ENCODE peak calls at places on chromosomes 6 and 20, in four cellular contexts. One of them, this sample, is unnamed.

GRCh38 chr6:7725412-7725811 is 487 bp upstream of the BMP6 start:
- DNase-seq in psoas muscle: peak; percentile 20
- DNase-seq in endothelial cell: no peak
- DNase-seq in WERI-Rb-1: no peak
- DNase-seq in this sample: no peak

GRCh38 chr6:51893356-51893755 is 194.1 kb downstream of the PKHD1 start:
- DNase-seq in psoas muscle: no peak
- DNase-seq in endothelial cell: no peak
- DNase-seq in WERI-Rb-1: no peak
- DNase-seq in this sample: no peak

GRCh38 chr20:51554538-51555165 is 12.1 kb upstream of the NFATC2 start:
- DNase-seq in endothelial cell: no peak
- DNase-seq in WERI-Rb-1: no peak
- DNase-seq in psoas muscle: no peak
- DNase-seq in this sample: no peak

GRCh38 chr6:54053893-54054391 is 57.3 kb upstream of the MLIP start:
- DNase-seq in endothelial cell: no peak
- DNase-seq in WERI-Rb-1: no peak
- DNase-seq in psoas muscle: peak; percentile 38
- DNase-seq in this sample: no peak

GRCh38 chr6:75759207-75759606 is 10.2 kb downstream of the MYO6 start:
- DNase-seq in WERI-Rb-1: no peak
- DNase-seq in psoas muscle: no peak
- DNase-seq in endothelial cell: no peak
- DNase-seq in this sample: no peak

GRCh38 chr20:4045741-4046140 is 30.4 kb upstream of the RNF24 start:
- DNase-seq in psoas muscle: no peak
- DNase-seq in endothelial cell: no peak
- DNase-seq in WERI-Rb-1: no peak
- DNase-seq in this sample: no peak

GRCh38 chr20:1819311-1820136 is 75.7 kb upstream of the SIRPA start:
- DNase-seq in WERI-Rb-1: no peak
- DNase-seq in psoas muscle: no peak
- DNase-seq in endothelial cell: no peak
- DNase-seq in this sample: no peak

GRCh38 chr6:107727096-107727757 is 96.9 kb downstream of the SCML4 start:
- DNase-seq in WERI-Rb-1: no peak
- DNase-seq in psoas muscle: no peak
- DNase-seq in endothelial cell: no peak
- DNase-seq in this sample: no peak

GRCh38 chr6:104940881-104941693 is 15.8 kb upstream of the LIN28B start:
- DNase-seq in WERI-Rb-1: peak; percentile 88
- DNase-seq in psoas muscle: peak; percentile 32
- DNase-seq in endothelial cell: peak; percentile 89
- DNase-seq in this sample: no peak

GRCh38 chr6:102474041-102474807 is 1080.7 kb downstream of the GRIK2 start:
- DNase-seq in endothelial cell: no peak
- DNase-seq in psoas muscle: no peak
- DNase-seq in WERI-Rb-1: no peak
- DNase-seq in this sample: no peak

GRCh38 chr6:17224056-17224455 is 57.1 kb upstream of the RBM24 start:
- DNase-seq in endothelial cell: no peak
- DNase-seq in WERI-Rb-1: no peak
- DNase-seq in psoas muscle: no peak
- DNase-seq in this sample: no peak

GRCh38 chr20:33499347-33499746 is 9.5 kb downstream of the CBFA2T2 start:
- DNase-seq in psoas muscle: no peak
- DNase-seq in WERI-Rb-1: no peak
- DNase-seq in endothelial cell: no peak
- DNase-seq in this sample: no peak

GRCh38 chr20:29878777-29879442 is 1378.6 kb upstream of the DEFB115 start:
- DNase-seq in psoas muscle: no peak
- DNase-seq in WERI-Rb-1: no peak
- DNase-seq in endothelial cell: no peak
- DNase-seq in this sample: no peak

GRCh38 chr20:43040427-43040826 is 149.3 kb downstream of the PTPRT start:
- DNase-seq in endothelial cell: peak; percentile 18
- DNase-seq in psoas muscle: no peak
- DNase-seq in WERI-Rb-1: no peak
- DNase-seq in this sample: no peak

GRCh38 chr6:137218473-137218916 is 690 bp downstream of the IFNGR1 start:
- DNase-seq in endothelial cell: no peak
- DNase-seq in WERI-Rb-1: peak; percentile 10
- DNase-seq in psoas muscle: peak; percentile 37
- DNase-seq in this sample: peak; percentile 23

GRCh38 chr6:30727920-30728605 is 7.9 kb downstream of the TUBB start:
- DNase-seq in WERI-Rb-1: no peak
- DNase-seq in psoas muscle: no peak
- DNase-seq in endothelial cell: no peak
- DNase-seq in this sample: no peak

GRCh38 chr6:107515955-107516354 is 26.0 kb downstream of the SOBP start:
- DNase-seq in endothelial cell: no peak
- DNase-seq in psoas muscle: no peak
- DNase-seq in WERI-Rb-1: no peak
- DNase-seq in this sample: no peak

GRCh38 chr6:110529907-110530306 is 53.5 kb upstream of the SLC22A16 start:
- DNase-seq in WERI-Rb-1: no peak
- DNase-seq in endothelial cell: no peak
- DNase-seq in psoas muscle: no peak
- DNase-seq in this sample: no peak

GRCh38 chr20:57620274-57620990 is at the start of gene ZBP1:
- DNase-seq in endothelial cell: no peak
- DNase-seq in psoas muscle: no peak
- DNase-seq in WERI-Rb-1: no peak
- DNase-seq in this sample: no peak

GRCh38 chr6:137033828-137034227 is 10.9 kb downstream of the IL20RA start:
- DNase-seq in WERI-Rb-1: no peak
- DNase-seq in endothelial cell: no peak
- DNase-seq in psoas muscle: no peak
- DNase-seq in this sample: no peak

GRCh38 chr6:41715779-41716515 is 19.5 kb downstream of the TFEB start:
- DNase-seq in endothelial cell: no peak
- DNase-seq in psoas muscle: no peak
- DNase-seq in WERI-Rb-1: no peak
- DNase-seq in this sample: no peak

GRCh38 chr6:135586844-135587243 is 89.3 kb upstream of the AHI1 start:
- DNase-seq in endothelial cell: no peak
- DNase-seq in psoas muscle: no peak
- DNase-seq in WERI-Rb-1: no peak
- DNase-seq in this sample: no peak

GRCh38 chr20:680638-681037 is 5.0 kb upstream of the SCRT2 start:
- DNase-seq in endothelial cell: no peak
- DNase-seq in psoas muscle: no peak
- DNase-seq in WERI-Rb-1: no peak
- DNase-seq in this sample: no peak

GRCh38 chr6:152273638-152274037 is 363.5 kb downstream of the SYNE1 start:
- DNase-seq in psoas muscle: peak; percentile 32
- DNase-seq in WERI-Rb-1: peak; percentile 85
- DNase-seq in endothelial cell: no peak
- DNase-seq in this sample: peak; percentile 26

GRCh38 chr6:3912366-3913076 is 63.3 kb downstream of the FAM50B start:
- DNase-seq in WERI-Rb-1: no peak
- DNase-seq in psoas muscle: no peak
- DNase-seq in endothelial cell: no peak
- DNase-seq in this sample: no peak

GRCh38 chr20:576156-576555 is 32.6 kb upstream of the CSNK2A1 start:
- DNase-seq in WERI-Rb-1: no peak
- DNase-seq in psoas muscle: no peak
- DNase-seq in endothelial cell: no peak
- DNase-seq in this sample: no peak

GRCh38 chr20:9838378-9839295 is at the start of gene PAK5:
- DNase-seq in psoas muscle: peak; percentile 16
- DNase-seq in endothelial cell: peak; percentile 82
- DNase-seq in WERI-Rb-1: peak; percentile 95
- DNase-seq in this sample: peak; percentile 30

GRCh38 chr6:132025468-132025867 is 74.3 kb upstream of the CCN2 start:
- DNase-seq in psoas muscle: no peak
- DNase-seq in endothelial cell: no peak
- DNase-seq in WERI-Rb-1: no peak
- DNase-seq in this sample: no peak

DNA sequence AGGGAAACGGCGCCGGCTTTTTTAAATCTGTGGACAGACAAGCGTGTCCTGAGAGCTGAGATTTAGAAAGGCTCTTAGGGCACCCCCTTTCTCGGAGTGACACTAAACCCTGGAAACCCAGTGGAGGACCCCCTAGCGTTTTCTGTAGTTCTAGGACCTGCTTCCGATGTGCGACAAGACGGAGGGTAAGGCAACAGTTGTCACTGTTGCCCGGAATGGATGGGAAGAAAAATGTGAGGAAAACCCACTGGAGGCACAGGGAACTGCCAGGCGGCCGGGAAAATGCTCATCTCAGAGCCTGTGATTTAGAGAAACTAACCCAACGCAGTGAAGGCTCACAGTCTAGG is 551 bp upstream of the ATP5F1E start:
- DNase-seq in endothelial cell: peak; percentile 41
- DNase-seq in psoas muscle: no peak
- DNase-seq in WERI-Rb-1: peak; percentile 70
- DNase-seq in this sample: no peak
- TF ChIP-seq CTCF in endothelial cell: no peak
- TF ChIP-seq CTCF in psoas muscle: peak; percentile 11
- TF ChIP-seq CTCF in WERI-Rb-1: peak; percentile 11
- TF ChIP-seq CTCF in this sample: no peak

GRCh38 chr20:59945175-59945574 is 5.0 kb downstream of the FAM217B start:
- DNase-seq in endothelial cell: no peak
- DNase-seq in WERI-Rb-1: no peak
- DNase-seq in psoas muscle: no peak
- DNase-seq in this sample: no peak

GRCh38 chr20:59948212-59948611 is 8.0 kb downstream of the FAM217B start:
- DNase-seq in psoas muscle: no peak
- DNase-seq in WERI-Rb-1: no peak
- DNase-seq in endothelial cell: no peak
- DNase-seq in this sample: no peak

GRCh38 chr20:59945731-59946130 is 5.5 kb downstream of the FAM217B start:
- DNase-seq in psoas muscle: no peak
- DNase-seq in endothelial cell: no peak
- DNase-seq in WERI-Rb-1: no peak
- DNase-seq in this sample: no peak

GRCh38 chr20:59949911-59950310 is 8.3 kb upstream of the CDH26 start:
- DNase-seq in WERI-Rb-1: no peak
- DNase-seq in psoas muscle: no peak
- DNase-seq in endothelial cell: no peak
- DNase-seq in this sample: no peak

DNA sequence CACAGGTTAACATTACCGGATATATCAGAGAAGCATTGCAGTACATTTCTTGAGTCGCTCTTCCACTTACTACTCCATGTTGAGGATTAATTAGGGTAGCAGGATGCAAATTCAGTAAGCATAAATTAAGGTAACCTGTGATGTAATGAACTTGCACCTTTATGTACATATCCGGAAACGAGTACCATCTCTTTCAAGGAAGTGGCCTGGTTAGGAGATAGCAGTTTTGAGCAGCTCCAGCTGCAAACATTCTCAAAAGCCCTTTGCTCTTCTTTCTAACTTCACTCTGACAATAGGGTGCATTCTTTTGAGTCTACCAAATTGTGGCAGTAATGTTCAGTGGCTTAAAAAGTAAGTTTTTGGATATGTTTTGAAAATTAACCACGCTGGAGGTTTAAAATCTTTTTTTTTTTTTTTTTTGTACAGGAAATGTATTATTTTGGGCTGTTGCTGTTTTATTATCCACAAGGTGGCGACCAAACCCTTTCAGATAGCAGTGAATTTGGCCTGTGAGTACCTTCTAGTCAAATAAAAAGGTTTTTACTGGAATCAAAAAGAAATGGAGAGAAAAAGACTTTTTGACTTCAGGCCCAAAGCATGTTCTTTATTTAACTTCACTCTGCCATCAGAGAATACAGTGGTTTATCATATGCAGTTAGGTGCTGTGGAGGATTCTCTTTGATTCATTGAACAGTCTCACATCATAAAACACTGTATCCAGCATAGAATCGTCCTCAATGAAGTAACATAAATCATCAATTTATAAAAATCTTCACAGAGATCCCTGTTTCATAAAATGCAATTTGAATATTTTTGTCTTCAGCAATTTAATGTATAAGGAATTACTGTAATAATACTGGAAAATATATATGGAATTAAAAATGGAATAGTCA is 8.9 kb downstream of the FAM217B start:
- DNase-seq in WERI-Rb-1: no peak
- DNase-seq in psoas muscle: no peak
- DNase-seq in endothelial cell: peak; percentile 19
- DNase-seq in this sample: no peak
- TF ChIP-seq CTCF in WERI-Rb-1: peak; percentile 25
- TF ChIP-seq CTCF in psoas muscle: peak; percentile 63
- TF ChIP-seq CTCF in endothelial cell: peak; percentile 58
- TF ChIP-seq CTCF in this sample: peak; percentile 59

GRCh38 chr6:45947807-45948206 is 67.9 kb downstream of the CLIC5 start:
- DNase-seq in WERI-Rb-1: no peak
- DNase-seq in psoas muscle: no peak
- DNase-seq in endothelial cell: no peak
- DNase-seq in this sample: no peak

GRCh38 chr6:45942953-45943352 is 72.7 kb downstream of the CLIC5 start:
- DNase-seq in WERI-Rb-1: no peak
- DNase-seq in psoas muscle: no peak
- DNase-seq in endothelial cell: no peak
- DNase-seq in this sample: no peak

GRCh38 chr6:45946887-45947286 is 68.8 kb downstream of the CLIC5 start:
- DNase-seq in endothelial cell: no peak
- DNase-seq in WERI-Rb-1: no peak
- DNase-seq in psoas muscle: no peak
- DNase-seq in this sample: no peak

GRCh38 chr6:45949256-45949655 is 66.4 kb downstream of the CLIC5 start:
- DNase-seq in WERI-Rb-1: no peak
- DNase-seq in psoas muscle: no peak
- DNase-seq in endothelial cell: no peak
- DNase-seq in this sample: no peak

GRCh38 chr6:45946352-45946751 is 69.3 kb downstream of the CLIC5 start:
- DNase-seq in psoas muscle: peak; percentile 27
- DNase-seq in endothelial cell: peak; percentile 10
- DNase-seq in WERI-Rb-1: peak; percentile 47
- DNase-seq in this sample: no peak
- TF ChIP-seq CTCF in psoas muscle: peak; percentile 30
- TF ChIP-seq CTCF in endothelial cell: no peak
- TF ChIP-seq CTCF in WERI-Rb-1: peak; percentile 66
- TF ChIP-seq CTCF in this sample: no peak

GRCh38 chr6:49915035-49915434 is 48.7 kb upstream of the CRISP1 start:
- DNase-seq in psoas muscle: peak; percentile 34
- DNase-seq in endothelial cell: no peak
- DNase-seq in WERI-Rb-1: peak; percentile 59
- DNase-seq in this sample: no peak
- TF ChIP-seq CTCF in psoas muscle: no peak
- TF ChIP-seq CTCF in endothelial cell: no peak
- TF ChIP-seq CTCF in WERI-Rb-1: peak; percentile 52
- TF ChIP-seq CTCF in this sample: no peak

This sample was measured in D721Med.